ENCODE peak calls at places on chromosomes 2 and 18, in four cellular contexts. S is HepG2, T is GM12878, Q is SK-N-SH. K is an unnamed sample.

GRCh38 chr18:9380571-9381390 is 46.2 kb downstream of the TWSG1 start:
- DNase-seq in T (no peak), S (no peak), Q (no peak), K (no peak)

GRCh38 chr18:33184918-33185317 is 255.6 kb downstream of the CCDC178 start:
- DNase-seq in S (no peak), Q (no peak), T (no peak), K (no peak)

GRCh38 chr2:120589782-120590608 is 145.7 kb upstream of the GLI2 start:
- DNase-seq in T (no peak), S (peak; percentile 22), Q (no peak), K (no peak)

GRCh38 chr2:71004857-71005256 is 10.2 kb upstream of the TEX261 start:
- DNase-seq in T (no peak), S (no peak), Q (no peak), K (no peak)

GRCh38 chr2:101064868-101065549 is 62.9 kb downstream of the RPL31 start:
- DNase-seq in T (no peak), Q (no peak), S (peak; percentile 98), K (no peak)

GRCh38 chr2:45946023-45946422 is 294.5 kb downstream of the PRKCE start:
- DNase-seq in Q (no peak), S (no peak), T (no peak), K (no peak)

GRCh38 chr18:34787931-34788532 is 77.9 kb downstream of the DTNA start:
- DNase-seq in S (peak; percentile 60), Q (peak; percentile 53), T (peak; percentile 11), K (peak; percentile 25)

GRCh38 chr2:149732730-149733290 is 145.2 kb upstream of the MMADHC start:
- DNase-seq in T (no peak), Q (no peak), S (no peak), K (no peak)

GRCh38 chr2:43097650-43098049 is 128.8 kb downstream of the ZFP36L2 start:
- DNase-seq in T (no peak), Q (no peak), S (no peak), K (no peak)

GRCh38 chr2:111666160-111666559 is 217.8 kb downstream of the ANAPC1 start:
- DNase-seq in T (no peak), Q (no peak), S (no peak), K (no peak)

GRCh38 chr2:183665403-183665802 is 541.2 kb downstream of the NUP35 start:
- DNase-seq in S (no peak), T (no peak), Q (no peak), K (no peak)

GRCh38 chr2:10973766-10974165 is 62.0 kb downstream of the KCNF1 start:
- DNase-seq in T (no peak), S (no peak), Q (no peak), K (no peak)

GRCh38 chr18:51342815-51343214 is 145.3 kb upstream of the MEX3C start:
- DNase-seq in Q (no peak), S (peak; percentile 7), T (no peak), K (no peak)

GRCh38 chr2:225779829-225780228 is 380.3 kb downstream of the NYAP2 start:
- DNase-seq in T (no peak), Q (no peak), S (no peak), K (no peak)

GRCh38 chr2:74834806-74835755 is 1.2 kb downstream of the HK2 start:
- DNase-seq in T (no peak), S (peak; percentile 55), Q (peak; percentile 87), K (peak; percentile 80)

GRCh38 chr2:74835831-74836674 is 2.1 kb downstream of the HK2 start:
- DNase-seq in T (no peak), Q (peak; percentile 75), S (peak; percentile 85), K (peak; percentile 59)

GRCh38 chr2:74831693-74832530 is 2.0 kb upstream of the HK2 start:
- DNase-seq in Q (no peak), S (peak; percentile 62), T (no peak), K (no peak)

GRCh38 chr2:74836675-74837401 is 2.9 kb downstream of the HK2 start:
- DNase-seq in Q (no peak), S (no peak), T (no peak), K (no peak)

DNA sequence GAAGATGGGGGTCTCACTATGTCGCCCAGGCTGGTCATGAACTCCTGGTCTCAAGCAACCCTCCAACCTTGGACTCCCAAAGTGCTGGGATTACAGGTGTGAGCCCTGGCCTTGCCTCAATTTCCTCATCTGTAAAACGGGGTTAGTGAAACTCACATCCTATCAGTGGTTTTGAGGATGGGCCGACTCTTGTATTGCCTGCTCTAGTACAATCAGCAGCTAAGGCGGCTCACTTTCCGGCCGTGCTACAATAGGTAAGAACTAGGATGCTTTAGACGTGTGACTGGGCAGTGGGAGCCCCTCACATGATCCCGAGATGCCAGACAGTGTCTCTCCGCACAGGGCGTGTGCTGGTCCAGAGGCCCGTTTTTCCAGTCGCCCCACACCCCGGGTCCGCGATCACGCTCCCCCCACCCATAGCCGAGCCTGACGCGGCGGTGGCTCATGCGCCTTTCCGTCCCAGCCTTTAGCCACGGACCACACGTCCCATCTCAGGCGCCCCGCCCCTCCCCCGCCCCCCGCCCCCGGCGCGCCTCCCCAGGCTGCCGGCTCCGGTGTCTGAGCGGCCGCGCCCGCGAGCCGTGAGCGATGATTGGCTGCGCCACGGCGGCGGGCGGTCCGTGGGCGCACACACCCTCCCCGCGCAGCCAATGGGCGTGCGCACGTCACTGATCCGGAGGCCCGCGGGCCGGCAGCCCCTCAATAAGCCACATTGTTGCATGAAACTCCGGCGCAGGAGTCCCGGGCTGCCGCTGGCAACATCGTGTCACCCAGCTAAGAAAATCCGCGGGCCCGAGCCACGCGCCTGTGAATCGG is at the start of gene HK2:
- DNase-seq in T (peak; percentile 70), S (peak; percentile 85), Q (peak; percentile 99), K (peak; percentile 96)
- TF ChIP-seq TAF1 in T (peak; percentile 87), S (peak; percentile 96), Q (peak; percentile 62), K (peak; percentile 82)

GRCh38 chr18:28039078-28039477 is 137.9 kb downstream of the CDH2 start:
- DNase-seq in S (no peak), Q (no peak), T (no peak), K (no peak)
- TF ChIP-seq TAF1 in S (no peak), Q (no peak), T (no peak), K (no peak)

GRCh38 chr2:178109813-178110212 is 2.4 kb upstream of the RBM45 start:
- DNase-seq in Q (peak; percentile 64), S (peak; percentile 42), T (no peak), K (peak; percentile 18)
- TF ChIP-seq TAF1 in Q (no peak), S (no peak), T (no peak), K (no peak)

GRCh38 chr2:74347747-74348146 is 4.5 kb upstream of the SLC4A5 start:
- DNase-seq in S (no peak), T (no peak), Q (no peak), K (no peak)
- TF ChIP-seq TAF1 in S (no peak), T (no peak), Q (no peak), K (no peak)

GRCh38 chr2:156005531-156005930 is 327.0 kb downstream of the NR4A2 start:
- DNase-seq in S (no peak), Q (no peak), T (no peak), K (no peak)
- TF ChIP-seq TAF1 in S (no peak), Q (no peak), T (no peak), K (no peak)

DNA sequence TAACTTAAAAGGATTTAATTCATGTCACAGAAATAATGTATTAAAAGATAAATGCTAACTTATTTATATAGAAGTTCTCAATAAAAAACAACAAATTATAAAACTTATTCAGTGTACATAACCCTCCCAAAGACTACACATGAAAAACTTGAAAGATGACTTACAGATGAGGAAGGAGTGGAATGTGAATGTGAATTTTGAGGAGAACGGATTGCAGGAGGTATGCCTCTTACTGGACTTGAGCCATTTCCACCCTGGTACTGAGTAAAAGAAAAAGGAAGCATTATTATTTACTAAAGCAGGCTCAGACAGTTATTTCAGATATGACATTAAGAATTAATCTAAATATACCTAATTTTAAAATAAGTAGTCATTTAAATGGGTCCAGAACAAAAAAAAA is 104.4 kb downstream of the TLK1 start:
- DNase-seq in S (no peak), Q (no peak), T (no peak), K (no peak)
- TF ChIP-seq TAF1 in S (no peak), Q (no peak), T (no peak), K (no peak)